ENCODE peak calls at places on chromosomes 5 and 9, in eight cellular contexts. R, W, A, G, P, J, S and Q are unnamed samples.

GRCh38 chr5:172243302-172243701 is 40.3 kb downstream of the UBTD2 start:
- DNase-seq in R (no peak), W (no peak), A (no peak), G (no peak), P (no peak), J (no peak), S (no peak), Q (no peak)

GRCh38 chr9:84669293-84670105 is at the start of gene NTRK2:
- DNase-seq in R (peak), W (no peak), A (no peak), G (no peak), P (peak), J (no peak), S (peak), Q (peak)

GRCh38 chr9:13083973-13084528 is 195.4 kb downstream of the MPDZ start:
- DNase-seq in R (no peak), W (peak), A (no peak), G (peak), P (no peak), J (no peak), S (no peak), Q (no peak)

GRCh38 chr5:53381-54174 is 38.4 kb upstream of the PLEKHG4B start:
- DNase-seq in R (peak), W (peak), A (peak), G (no peak), P (peak), J (peak), S (no peak), Q (no peak)

GRCh38 chr9:34628656-34629491 is at the start of gene ARID3C:
- DNase-seq in R (no peak), W (no peak), A (no peak), G (peak), P (peak), J (peak), S (no peak), Q (no peak)

GRCh38 chr5:172312286-172312685 is 28.7 kb upstream of the UBTD2 start:
- DNase-seq in R (no peak), W (no peak), A (no peak), G (no peak), P (no peak), J (no peak), S (peak), Q (no peak)

GRCh38 chr5:139705655-139706587 is 57.8 kb downstream of the CXXC5 start:
- DNase-seq in R (no peak), W (no peak), A (no peak), G (no peak), P (peak), J (no peak), S (no peak), Q (no peak)

GRCh38 chr5:173557123-173557903 is 59.1 kb downstream of the BOD1 start:
- DNase-seq in R (no peak), W (no peak), A (no peak), G (no peak), P (no peak), J (no peak), S (no peak), Q (no peak)

GRCh38 chr5:120605325-120606079 is 141.4 kb downstream of the PRR16 start:
- DNase-seq in R (no peak), W (peak), A (no peak), G (no peak), P (no peak), J (no peak), S (no peak), Q (no peak)

GRCh38 chr5:11878846-11879245 is 25.4 kb downstream of the CTNND2 start:
- DNase-seq in R (no peak), W (no peak), A (no peak), G (no peak), P (peak), J (no peak), S (no peak), Q (no peak)

GRCh38 chr9:18379073-18379811 is 94.7 kb upstream of the ADAMTSL1 start:
- DNase-seq in R (no peak), W (peak), A (no peak), G (no peak), P (no peak), J (no peak), S (peak), Q (peak)

GRCh38 chr5:80408475-80408875 is 611 bp downstream of the ZFYVE16 start:
- DNase-seq in R (peak), W (peak), A (peak), G (peak), P (no peak), J (peak), S (no peak), Q (peak)

GRCh38 chr5:9365501-9365900 is 180.4 kb downstream of the SEMA5A start:
- DNase-seq in R (no peak), W (no peak), A (no peak), G (no peak), P (no peak), J (peak), S (no peak), Q (no peak)

GRCh38 chr9:72459308-72459707 is 62.1 kb upstream of the TMC1 start:
- DNase-seq in R (peak), W (no peak), A (no peak), G (no peak), P (no peak), J (no peak), S (no peak), Q (no peak)

GRCh38 chr5:123514615-123515355 is 2.8 kb downstream of the CSNK1G3 start:
- DNase-seq in R (no peak), W (no peak), A (no peak), G (peak), P (no peak), J (no peak), S (no peak), Q (no peak)

GRCh38 chr9:83106272-83106671 is 43.3 kb upstream of the RASEF start:
- DNase-seq in R (no peak), W (no peak), A (no peak), G (no peak), P (no peak), J (no peak), S (no peak), Q (no peak)

GRCh38 chr5:146630467-146630866 is 114.5 kb upstream of the GPR151 start:
- DNase-seq in R (no peak), W (no peak), A (no peak), G (no peak), P (no peak), J (no peak), S (no peak), Q (no peak)